ENCODE peak calls at places on chromosomes 11 and 22, in seven cellular contexts. I is right lobe of liver; J is NCI-H1105 treated with DMSO at 0.1 percent for 48 hours; R is T-helper 9 cell; Q is stimulated activated CD4-positive, alpha-beta T cell treated with anti-CD3 and anti-CD28 coated beads, Interleukin-2, amount 100 ng/mL, for 48 hours; B is activated T-helper 1 cell treated with Interleukin-2 at 50 U/mL for 16 hours; M is HFF-Myc. V is an unnamed sample.

GRCh38 chr11:94134651-94135512 is 6.2 kb downstream of the PANX1 start:
- DNase-seq in B (no peak), J (no peak), I (no peak), M (peak), R (no peak), Q (peak), V (no peak)

GRCh38 chr11:58199271-58199670 is 4.7 kb downstream of the OR1S2 start:
- DNase-seq in Q (no peak), R (no peak), B (no peak), M (no peak), I (no peak), J (no peak), V (no peak)

GRCh38 chr22:48240935-48241230 is 1478.4 kb downstream of the TBC1D22A start:
- DNase-seq in R (no peak), J (no peak), M (no peak), Q (no peak), I (no peak), B (no peak), V (no peak)

GRCh38 chr11:74557526-74557925 is 34.9 kb upstream of the POLD3 start:
- DNase-seq in M (no peak), I (no peak), R (no peak), B (no peak), J (no peak), Q (no peak), V (no peak)

GRCh38 chr11:11708256-11708655 is 86.5 kb upstream of the GALNT18 start:
- DNase-seq in Q (no peak), M (no peak), B (no peak), J (no peak), I (no peak), R (no peak), V (no peak)

GRCh38 chr22:17258015-17258827 is 39.0 kb upstream of the ADA2 start:
- DNase-seq in I (peak), J (peak), B (peak), R (no peak), M (peak), Q (peak), V (peak)

GRCh38 chr11:19728436-19728835 is 15.8 kb downstream of the NAV2 start:
- DNase-seq in I (no peak), B (no peak), M (peak), R (no peak), J (no peak), Q (no peak), V (no peak)

GRCh38 chr11:107457205-107457557 is 444 bp downstream of the CWF19L2 start:
- DNase-seq in B (no peak), I (no peak), M (no peak), J (peak), R (no peak), Q (no peak), V (no peak)

GRCh38 chr22:25016311-25016710 is 63.8 kb downstream of the KIAA1671 start:
- DNase-seq in B (no peak), J (no peak), I (no peak), M (no peak), R (no peak), Q (no peak), V (no peak)

GRCh38 chr11:65781152-65781961 is 581 bp upstream of the AP5B1 start:
- DNase-seq in Q (no peak), M (no peak), J (no peak), R (no peak), I (peak), B (no peak), V (no peak)

GRCh38 chr11:76510060-76511047 is 65.5 kb downstream of the EMSY start:
- DNase-seq in Q (no peak), I (no peak), M (no peak), B (no peak), J (no peak), R (no peak), V (no peak)

GRCh38 chr11:44726278-44727113 is at the start of gene TSPAN18:
- DNase-seq in Q (no peak), J (no peak), I (no peak), B (peak), R (peak), M (no peak), V (peak)

GRCh38 chr11:96579642-96580041 is 189.8 kb downstream of the JRKL start:
- DNase-seq in M (no peak), I (no peak), R (no peak), J (no peak), Q (no peak), B (no peak), V (no peak)

GRCh38 chr22:38345782-38346181 is 28.5 kb upstream of the CSNK1E start:
- DNase-seq in J (no peak), M (no peak), B (no peak), R (no peak), I (peak), Q (no peak), V (no peak)

GRCh38 chr22:32518351-32518750 is 43.7 kb downstream of the FBXO7 start:
- DNase-seq in M (no peak), I (no peak), B (no peak), Q (no peak), J (no peak), R (no peak), V (no peak)

GRCh38 chr11:70111269-70112016 is 33.3 kb downstream of the ANO1 start:
- DNase-seq in R (no peak), Q (no peak), M (no peak), B (no peak), J (no peak), I (no peak), V (no peak)

GRCh38 chr11:114154271-114155047 is 94.9 kb downstream of the ZBTB16 start:
- DNase-seq in R (no peak), Q (no peak), J (no peak), B (no peak), I (peak), M (no peak), V (no peak)

GRCh38 chr11:65680192-65680743 is 17.6 kb upstream of the RELA start:
- DNase-seq in M (no peak), R (no peak), I (no peak), J (no peak), B (no peak), Q (no peak), V (no peak)

GRCh38 chr22:43128116-43128515 is 15.1 kb downstream of the MCAT start:
- DNase-seq in I (no peak), R (no peak), Q (no peak), B (no peak), M (no peak), J (no peak), V (no peak)

GRCh38 chr11:69702769-69703510 is 882 bp downstream of the FGF19 start:
- DNase-seq in Q (no peak), R (no peak), B (no peak), I (no peak), M (no peak), J (no peak), V (no peak)

GRCh38 chr11:28760676-28761390 is 652.6 kb downstream of the METTL15 start:
- DNase-seq in I (no peak), R (no peak), J (peak), Q (no peak), M (no peak), B (no peak), V (no peak)

GRCh38 chr22:22181515-22181959 is 63.0 kb upstream of the VPREB1 start:
- DNase-seq in I (no peak), B (no peak), R (no peak), Q (no peak), M (no peak), J (no peak), V (no peak)

GRCh38 chr11:16286095-16286494 is 70.3 kb downstream of the SOX6 start:
- DNase-seq in J (no peak), R (no peak), B (no peak), M (no peak), Q (no peak), I (no peak), V (no peak)

GRCh38 chr11:116796548-116796947 is 4.9 kb upstream of the APOA5 start:
- DNase-seq in I (no peak), J (no peak), Q (no peak), R (no peak), M (no peak), B (no peak), V (no peak)

GRCh38 chr11:121236115-121237001 is 56.2 kb upstream of the SC5D start:
- DNase-seq in R (no peak), Q (no peak), I (no peak), M (no peak), B (no peak), J (no peak), V (no peak)

GRCh38 chr22:26438006-26438405 is 8.9 kb downstream of the ASPHD2 start:
- DNase-seq in I (no peak), B (no peak), R (no peak), J (no peak), Q (no peak), M (no peak), V (no peak)

GRCh38 chr22:43530864-43531201 is 119.0 kb downstream of the MPPED1 start:
- DNase-seq in J (no peak), R (no peak), Q (no peak), B (no peak), M (no peak), I (no peak), V (no peak)

GRCh38 chr11:102172127-102172848 is 62.0 kb downstream of the YAP1 start:
- DNase-seq in R (no peak), I (no peak), M (no peak), B (no peak), Q (no peak), J (no peak), V (no peak)

GRCh38 chr11:134373591-134374052 is 38.4 kb downstream of the B3GAT1 start:
- DNase-seq in Q (no peak), B (no peak), I (no peak), R (no peak), M (no peak), J (no peak), V (no peak)